ENCODE peak calls at places on chromosomes 16 and 17, in seven cellular contexts. I is neuronal stem cell, J is H1, B is trophoblast cell, V is mesendoderm, Y is H9, Z is mesenchymal stem cell. D is an unnamed sample. For H3K27me3, the result is how much of the 10 kb centered on the place peaks cover.

GRCh38 chr16:84041881-84042280 is 714 bp downstream of the SLC38A8 start:
- DNase-seq in Z (no peak), B (no peak), V (no peak), J (no peak), Y (no peak), I (no peak), D (no peak)

GRCh38 chr17:38579934-38580333 is 25.8 kb downstream of the SRCIN1 start:
- DNase-seq in V (peak), Z (peak), I (no peak), B (no peak), Y (peak), J (no peak), D (peak)

GRCh38 chr17:81114694-81115093 is 50.6 kb upstream of the PVALEF start:
- DNase-seq in I (no peak), J (no peak), V (no peak), B (no peak), Z (no peak), Y (no peak), D (no peak)

GRCh38 chr16:88971371-88972097 is 5.5 kb downstream of the CBFA2T3 start:
- DNase-seq in V (no peak), Z (no peak), B (no peak), I (no peak), Y (no peak), J (no peak), D (no peak)

GRCh38 chr16:60811051-60811608 is 1225.1 kb downstream of the CDH8 start:
- DNase-seq in I (no peak), B (no peak), Y (no peak), J (no peak), Z (no peak), V (peak), D (no peak)

GRCh38 chr16:56349711-56350161 is 75.6 kb downstream of the AMFR start:
- DNase-seq in B (no peak), Y (no peak), Z (no peak), I (no peak), V (no peak), J (no peak), D (no peak)

GRCh38 chr17:56870163-56870651 is 36.3 kb downstream of the DGKE start:
- DNase-seq in B (peak), Y (no peak), V (no peak), J (no peak), I (no peak), Z (peak), D (peak)

GRCh38 chr17:40556884-40557414 is 8.3 kb downstream of the CCR7 start:
- DNase-seq in B (no peak), J (no peak), I (no peak), Z (peak), Y (peak), V (no peak), D (no peak)

GRCh38 chr17:49132699-49133364 is at the start of gene B4GALNT2:
- DNase-seq in B (peak), I (no peak), J (no peak), Z (peak), Y (peak), V (peak), D (no peak)

GRCh38 chr16:69283851-69284250 is 27.3 kb upstream of the VPS4A start:
- DNase-seq in J (no peak), Y (no peak), B (no peak), Z (no peak), V (peak), I (no peak), D (no peak)

GRCh38 chr17:72558971-72559476 is 438.2 kb downstream of the SOX9 start:
- DNase-seq in Z (no peak), J (no peak), V (no peak), I (no peak), Y (no peak), B (no peak), D (no peak)

GRCh38 chr17:67489273-67489672 is 112.2 kb downstream of the PITPNC1 start:
- DNase-seq in Y (peak), B (no peak), I (no peak), J (no peak), V (no peak), Z (no peak), D (no peak)

GRCh38 chr17:32701860-32702259 is 175.1 kb downstream of the MYO1D start:
- DNase-seq in I (no peak), Z (no peak), Y (no peak), B (no peak), V (no peak), J (no peak), D (no peak)

GRCh38 chr16:14682121-14682520 is 12.0 kb downstream of the PLA2G10 start:
- DNase-seq in B (no peak), J (no peak), I (no peak), Z (no peak), Y (no peak), V (no peak), D (no peak)

GRCh38 chr16:21703589-21704174 is 39.9 kb downstream of the OTOA start:
- DNase-seq in I (no peak), J (no peak), V (no peak), Y (no peak), Z (no peak), B (no peak), D (no peak)

GRCh38 chr17:802481-802880 is 20.3 kb downstream of the MRM3 start:
- DNase-seq in B (no peak), V (no peak), Z (no peak), J (no peak), I (no peak), Y (no peak), D (no peak)

GRCh38 chr16:17162560-17162959 is 308.2 kb downstream of the XYLT1 start:
- DNase-seq in Y (no peak), J (no peak), Z (no peak), V (no peak), B (no peak), I (no peak), D (no peak)

GRCh38 chr16:2817496-2818277 is 650 bp downstream of the PRSS21 start:
- DNase-seq in V (no peak), Z (no peak), I (no peak), B (no peak), Y (no peak), J (no peak), D (no peak)

GRCh38 chr16:4506450-4506849 is 30.3 kb downstream of the HMOX2 start:
- DNase-seq in I (peak), Z (peak), Y (peak), J (no peak), B (peak), V (peak), D (peak)

GRCh38 chr16:80058236-80058635 is 457.7 kb upstream of the MAF start:
- DNase-seq in Y (no peak), I (no peak), B (no peak), V (no peak), Z (peak), J (no peak), D (no peak)

GRCh38 chr17:44024271-44024663 is 9.5 kb upstream of the TMEM101 start:
- DNase-seq in I (no peak), B (no peak), V (no peak), Z (no peak), Y (no peak), J (no peak), D (no peak)

GRCh38 chr16:89561195-89562026 is 929 bp downstream of the RPL13 start:
- DNase-seq in Y (no peak), B (no peak), J (no peak), V (no peak), I (no peak), Z (no peak), D (no peak)

GRCh38 chr17:7557825-7558543 is 566 bp upstream of the TNFSF13 start:
- DNase-seq in J (no peak), Y (peak), V (peak), Z (no peak), B (no peak), I (no peak), D (peak)

GRCh38 chr17:8739104-8739503 is 5.5 kb downstream of the CCDC42 start:
- DNase-seq in I (peak), B (no peak), J (no peak), Z (no peak), Y (peak), V (peak), D (no peak)

GRCh38 chr17:19299214-19299747 is 62.1 kb downstream of the EPN2 start:
- DNase-seq in I (no peak), B (no peak), Y (no peak), J (no peak), Z (no peak), V (no peak), D (no peak)

GRCh38 chr16:58011652-58012051 is 10.4 kb downstream of the USB1 start:
- DNase-seq in Z (peak), B (peak), I (no peak), J (no peak), Y (no peak), V (peak), D (peak)

GRCh38 chr16:8907096-8907495 is 24.9 kb downstream of the LITAFD start:
- DNase-seq in Z (no peak), V (no peak), Y (no peak), B (no peak), J (no peak), I (no peak), D (no peak)

GRCh38 chr16:64392456-64392855 is 729.4 kb downstream of the CDH11 start:
- DNase-seq in I (no peak), Z (no peak), B (no peak), J (no peak), V (no peak), Y (no peak), D (no peak)

GRCh38 chr16:64089697-64090096 is 1032.2 kb downstream of the CDH11 start:
- DNase-seq in Y (peak), V (peak), J (no peak), I (peak), Z (peak), B (no peak), D (peak)

GRCh38 chr17:66713533-66714042 is 121.3 kb upstream of the CACNG5 start:
- DNase-seq in I (no peak), J (no peak), B (no peak), Z (no peak), Y (no peak), V (no peak), D (no peak)

GRCh38 chr16:11052080-11052808 is 107.9 kb downstream of the CLEC16A start:
- DNase-seq in Z (no peak), I (no peak), V (peak), B (no peak), J (no peak), Y (no peak), D (no peak)

GRCh38 chr17:80859004-80859941 is 132.4 kb upstream of the CHMP6 start:
- DNase-seq in I (no peak), J (peak), Y (peak), B (no peak), Z (peak), V (peak), D (peak)

GRCh38 chr17:74211141-74211928 is 2.0 kb upstream of the TTYH2 start:
- DNase-seq in B (peak), I (no peak), Y (peak), V (peak), Z (peak), J (no peak), D (no peak)

GRCh38 chr17:30236807-30237206 is 1.3 kb upstream of the SLC6A4 start:
- DNase-seq in V (peak), J (peak), I (peak), B (peak), Y (peak), Z (peak), D (no peak)

GRCh38 chr17:65312718-65313382 is 175.7 kb downstream of the RGS9 start:
- DNase-seq in V (peak), B (no peak), Z (no peak), J (no peak), Y (no peak), I (no peak), D (no peak)
- H3K27me3 ChIP-seq in V (under half), B (under half), Z (under half), J (under half), Y (under half), I (under half), D (under half)

GRCh38 chr17:37562016-37562745 is 47.0 kb downstream of the SYNRG start:
- DNase-seq in B (no peak), Z (no peak), Y (no peak), J (no peak), V (peak), I (no peak), D (no peak)

GRCh38 chr17:37553357-37553966 is 55.8 kb downstream of the SYNRG start:
- DNase-seq in V (no peak), Z (no peak), B (no peak), I (no peak), Y (no peak), J (no peak), D (no peak)

GRCh38 chr17:37555386-37555785 is 53.8 kb downstream of the SYNRG start:
- DNase-seq in I (no peak), V (no peak), Z (no peak), J (no peak), Y (no peak), B (no peak), D (no peak)

GRCh38 chr17:37557482-37557881 is 51.7 kb downstream of the SYNRG start:
- DNase-seq in Y (no peak), V (no peak), I (no peak), Z (no peak), J (no peak), B (no peak), D (no peak)

DNA sequence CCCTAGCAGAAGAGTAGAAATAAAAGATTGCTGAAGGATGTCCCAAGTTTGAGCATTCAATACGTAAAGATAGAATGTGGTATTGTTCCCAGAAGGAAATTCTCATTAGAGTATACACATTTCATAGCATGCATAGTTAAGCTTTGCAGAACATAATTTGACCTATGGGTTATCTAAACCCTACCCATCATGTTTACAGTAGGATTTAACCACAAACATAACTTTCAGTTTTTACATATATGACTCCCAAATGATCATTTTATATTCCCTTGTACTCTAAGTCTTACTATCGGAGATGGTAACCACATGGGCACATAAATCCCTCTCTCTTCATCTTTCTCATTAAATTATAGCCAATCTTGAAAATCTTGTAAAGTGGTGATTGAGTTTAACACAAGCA is 50.9 kb downstream of the SYNRG start:
- DNase-seq in B (no peak), V (no peak), J (no peak), Y (no peak), I (no peak), Z (peak), D (peak)
- H2AK5ac ChIP-seq in B (no peak), V (no peak), J (no peak), Y (no peak), I (no peak), Z (no peak), D (no peak)

GRCh38 chr17:47726796-47727703 is 6.0 kb upstream of the TBX21 start:
- DNase-seq in Z (no peak), B (no peak), Y (no peak), J (no peak), V (peak), I (no peak), D (no peak)

GRCh38 chr17:47724705-47725104 is 8.3 kb upstream of the TBX21 start:
- DNase-seq in Y (no peak), J (no peak), B (no peak), V (no peak), Z (no peak), I (no peak), D (no peak)

GRCh38 chr17:47727704-47728036 is 5.4 kb upstream of the TBX21 start:
- DNase-seq in J (no peak), I (no peak), V (no peak), Z (no peak), Y (no peak), B (no peak), D (no peak)

GRCh38 chr17:47728214-47728877 is 4.7 kb upstream of the TBX21 start:
- DNase-seq in V (no peak), Y (no peak), J (no peak), B (no peak), I (no peak), Z (no peak), D (no peak)

DNA sequence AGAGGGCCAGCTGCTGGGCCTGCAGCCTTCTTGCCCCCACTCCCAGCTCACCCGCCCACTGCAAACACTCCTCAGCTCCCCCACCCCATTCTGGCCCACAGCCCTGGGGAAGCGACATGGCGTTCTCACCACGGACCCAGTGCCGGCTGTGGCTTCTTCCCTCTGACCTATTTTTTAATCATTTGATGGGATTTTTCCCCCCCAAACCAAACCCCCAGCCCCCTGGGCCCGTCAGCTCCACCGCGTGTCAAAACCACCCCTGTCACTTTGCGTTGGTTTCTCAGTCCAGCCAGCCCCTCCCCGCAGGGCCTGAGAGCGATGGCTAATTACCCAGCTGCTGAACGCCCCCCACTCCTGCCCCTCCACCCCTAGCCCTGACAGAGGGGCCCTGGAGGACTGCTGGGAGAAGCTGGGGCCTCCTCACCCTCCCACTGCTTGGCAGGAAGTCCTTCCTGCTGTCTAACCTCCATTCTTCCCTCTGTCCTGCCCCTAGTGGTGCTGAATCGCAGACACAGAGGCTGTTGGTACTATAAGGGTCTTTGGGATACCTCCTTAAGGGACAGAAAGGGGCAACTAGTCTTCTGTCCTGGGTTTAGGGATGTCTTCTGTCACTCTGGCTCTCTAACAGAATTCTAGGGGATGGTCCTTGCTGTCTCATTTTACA is 7.5 kb upstream of the TBX21 start:
- DNase-seq in Y (no peak), Z (no peak), V (no peak), B (no peak), I (no peak), J (no peak), D (no peak)
- H3K27me3 ChIP-seq in Y (under half), Z (half or more), V (under half), B (under half), I (half or more), J (under half), D (half or more)

GRCh38 chr16:28001184-28001583 is 62.3 kb downstream of the GSG1L start:
- DNase-seq in I (no peak), J (no peak), Y (no peak), V (no peak), B (no peak), Z (no peak), D (no peak)
- H2AK5ac ChIP-seq in I (no peak), J (no peak), Y (no peak), V (no peak), B (no peak), Z (no peak), D (no peak)